ENCODE peak calls at places on chromosomes 1 and 21, in six cellular contexts. D is IMR-90, N is neuronal stem cell, R is mesendoderm, S is mesenchymal stem cell, A is H1. B is an unnamed sample.

GRCh38 chr1:42830631-42831030 is 13.4 kb upstream of the SVBP start:
- DNase-seq in D (no peak), N (no peak), R (peak; percentile 13), S (no peak), A (no peak), B (no peak)

GRCh38 chr1:38860464-38860816 is 868 bp upstream of the RRAGC start:
- DNase-seq in D (peak; percentile 4), N (no peak), R (no peak), S (peak; percentile 37), A (no peak), B (peak; percentile 37)

GRCh38 chr1:192530254-192530653 is 45.3 kb upstream of the RGS1 start:
- DNase-seq in D (peak; percentile 48), N (no peak), R (no peak), S (peak; percentile 63), A (no peak), B (no peak)

GRCh38 chr1:197339092-197339836 is 71.2 kb downstream of the CRB1 start:
- DNase-seq in D (no peak), N (no peak), R (no peak), S (no peak), A (no peak), B (no peak)

GRCh38 chr21:28385845-28386244 is 606.8 kb downstream of the LTN1 start:
- DNase-seq in D (no peak), N (no peak), R (no peak), S (no peak), A (no peak), B (no peak)

GRCh38 chr1:230160957-230161771 is 94.1 kb downstream of the GALNT2 start:
- DNase-seq in D (peak; percentile 46), N (no peak), R (no peak), S (no peak), A (no peak), B (peak; percentile 57)

GRCh38 chr1:198641506-198641905 is 2.7 kb downstream of the PTPRC start:
- DNase-seq in D (peak; percentile 43), N (no peak), R (peak; percentile 4), S (no peak), A (no peak), B (no peak)

GRCh38 chr1:43766086-43766784 is 58.9 kb downstream of the ST3GAL3 start:
- DNase-seq in D (no peak), N (peak; percentile 71), R (peak; percentile 86), S (peak; percentile 38), A (no peak), B (no peak)

GRCh38 chr1:117930484-117930883 is 945 bp downstream of the WDR3 start:
- DNase-seq in D (peak; percentile 9), N (no peak), R (peak; percentile 16), S (peak; percentile 38), A (no peak), B (no peak)

GRCh38 chr21:43012596-43012995 is 38.2 kb downstream of the PKNOX1 start:
- DNase-seq in D (peak; percentile 58), N (no peak), R (no peak), S (no peak), A (no peak), B (no peak)

GRCh38 chr1:56376188-56376984 is 203.0 kb downstream of the PLPP3 start:
- DNase-seq in D (peak; percentile 31), N (no peak), R (peak; percentile 88), S (no peak), A (no peak), B (peak; percentile 50)

GRCh38 chr1:211828584-211829342 is 1.8 kb downstream of the LPGAT1 start:
- DNase-seq in D (peak; percentile 18), N (no peak), R (no peak), S (no peak), A (no peak), B (no peak)

GRCh38 chr21:45266518-45267389 is 20.9 kb downstream of the POFUT2 start:
- DNase-seq in D (no peak), N (no peak), R (no peak), S (peak; percentile 26), A (no peak), B (no peak)

GRCh38 chr1:206040328-206040727 is 12.6 kb upstream of the RHEX start:
- DNase-seq in D (no peak), N (no peak), R (no peak), S (no peak), A (no peak), B (no peak)

GRCh38 chr1:206037521-206037920 is 13.8 kb upstream of the CTSE start:
- DNase-seq in D (no peak), N (no peak), R (no peak), S (no peak), A (no peak), B (no peak)

GRCh38 chr1:206036661-206037455 is 13.2 kb upstream of the CTSE start:
- DNase-seq in D (no peak), N (no peak), R (no peak), S (no peak), A (no peak), B (no peak)

GRCh38 chr1:206039046-206039929 is 13.7 kb upstream of the RHEX start:
- DNase-seq in D (no peak), N (no peak), R (no peak), S (no peak), A (no peak), B (no peak)

GRCh38 chr1:206041640-206042039 is 11.3 kb upstream of the RHEX start:
- DNase-seq in D (no peak), N (no peak), R (peak; percentile 79), S (no peak), A (no peak), B (peak; percentile 1)
- H2BK5ac ChIP-seq in D (no peak overlapping the region), N (no peak overlapping the region), R (no peak overlapping the region), S (no peak overlapping the region), A (no peak overlapping the region), B (no peak overlapping the region)

GRCh38 chr1:61914823-61915482 is 172.7 kb downstream of the PATJ start:
- DNase-seq in D (no peak), N (peak; percentile 11), R (no peak), S (no peak), A (no peak), B (no peak)

GRCh38 chr1:61907102-61907501 is 164.8 kb downstream of the PATJ start:
- DNase-seq in D (no peak), N (no peak), R (no peak), S (no peak), A (no peak), B (no peak)

DNA sequence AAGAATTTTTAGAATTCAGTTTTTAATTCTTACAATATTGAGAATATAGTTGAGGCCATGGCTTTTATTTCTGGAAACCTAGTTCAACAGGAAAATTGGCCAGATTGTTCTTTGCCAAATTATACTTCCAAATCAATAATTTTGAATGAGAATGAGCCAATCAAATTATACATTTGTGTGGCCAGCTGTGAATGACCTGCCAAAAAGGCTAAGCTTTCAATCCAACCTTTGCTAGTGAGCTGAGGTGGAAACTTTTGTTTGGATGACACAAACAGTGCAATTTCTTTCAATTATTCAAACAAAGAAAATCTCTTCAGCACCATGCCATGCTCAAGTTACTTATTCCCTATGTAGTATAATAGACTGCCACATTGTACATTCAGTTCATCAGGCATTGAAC is 167.8 kb downstream of the PATJ start:
- DNase-seq in D (no peak), N (no peak), R (no peak), S (no peak), A (no peak), B (no peak)
- H3K4me3 ChIP-seq in D (no peak overlapping the region), N (no peak overlapping the region), R (no peak overlapping the region), S (no peak overlapping the region), A (no peak overlapping the region), B (no peak overlapping the region)

GRCh38 chr1:165828581-165829329 is 1.3 kb downstream of the UCK2 start:
- DNase-seq in D (peak; percentile 90), N (peak; percentile 42), R (peak; percentile 83), S (peak; percentile 91), A (no peak), B (peak; percentile 73)
- H2BK5ac ChIP-seq in D (peak overlapping the region; percentile 66), N (peak overlapping the region; percentile 97), R (peak overlapping the region; percentile 66), S (peak overlapping the region; percentile 37), A (peak overlapping the region; percentile 69), B (no peak overlapping the region)

DNA sequence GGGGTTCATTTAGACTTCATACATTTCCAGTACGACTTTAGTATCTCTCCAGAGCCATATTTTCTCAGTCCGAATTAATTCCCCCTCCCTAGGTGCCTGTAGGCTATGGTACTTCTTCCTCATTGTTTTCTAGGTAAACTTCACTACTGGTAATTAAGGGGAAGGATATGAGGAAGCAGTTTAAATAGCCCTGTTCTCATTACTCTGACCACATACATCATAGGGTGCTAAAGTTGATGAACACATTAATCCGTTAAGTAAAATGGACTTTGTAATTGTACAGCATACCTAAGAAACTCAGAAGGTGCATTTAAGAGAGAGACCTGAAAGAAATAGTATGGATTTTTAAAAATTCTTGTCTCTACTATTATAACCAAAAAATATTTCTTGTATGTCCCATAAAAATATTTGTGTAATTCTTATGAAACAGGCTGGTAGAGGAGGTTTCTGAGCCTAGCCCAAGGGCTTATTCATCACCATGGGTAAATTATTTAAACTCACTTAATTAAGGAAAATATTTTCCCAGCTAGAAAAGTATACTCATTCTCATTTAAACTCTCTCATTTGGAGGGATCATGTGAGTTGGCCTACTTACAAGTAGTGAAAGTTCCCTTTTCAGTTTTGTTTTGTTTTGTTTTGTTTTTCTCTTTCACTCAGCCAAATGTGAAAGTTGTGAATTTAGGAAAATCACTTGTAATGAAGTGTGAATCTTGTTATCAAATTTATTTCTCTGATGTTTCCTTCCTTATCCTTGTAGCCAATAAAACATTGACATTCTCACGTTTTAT is 2.0 kb downstream of the PRMT6 start:
- DNase-seq in D (no peak), N (no peak), R (peak; percentile 5), S (no peak), A (no peak), B (no peak)
- H3K4me3 ChIP-seq in D (no peak overlapping the region), N (no peak overlapping the region), R (no peak overlapping the region), S (peak overlapping the region; percentile 97), A (peak overlapping the region; percentile 96), B (no peak overlapping the region)

B was measured in trophoblast cell.